ENCODE peak calls at places on chromosomes 7 and 10, in seven cellular contexts. W is PC-3, F is neural progenitor cell, L is hepatocyte, O is HCT116, S is MM.1S, N is GM23338. M is an unnamed sample.

GRCh38 chr7:22569586-22570321 is 69.8 kb upstream of the STEAP1B start:
- DNase-seq in W (peak), F (no peak), L (no peak), O (no peak), S (no peak), N (no peak), M (no peak)

GRCh38 chr10:103540722-103541121 is 47.2 kb downstream of the NEURL1 start:
- DNase-seq in W (no peak), F (no peak), L (no peak), O (no peak), S (no peak), N (no peak), M (no peak)

GRCh38 chr7:101085000-101085948 is at the start of gene TRIM56:
- DNase-seq in W (peak), F (peak), L (peak), O (peak), S (peak), N (peak), M (peak)

GRCh38 chr7:156907656-156908055 is 14.7 kb upstream of the LMBR1 start:
- DNase-seq in W (no peak), F (no peak), L (peak), O (no peak), S (no peak), N (no peak), M (peak)

GRCh38 chr7:150413640-150414081 is 34.5 kb downstream of the ZNF775 start:
- DNase-seq in W (no peak), F (no peak), L (no peak), O (no peak), S (no peak), N (no peak), M (no peak)

GRCh38 chr10:7432884-7433726 is 22.3 kb upstream of the SFMBT2 start:
- DNase-seq in W (no peak), F (peak), L (peak), O (no peak), S (no peak), N (peak), M (no peak)

GRCh38 chr7:115178831-115179230 is 256.9 kb downstream of the MDFIC start:
- DNase-seq in W (no peak), F (no peak), L (no peak), O (no peak), S (no peak), N (no peak), M (no peak)

GRCh38 chr10:113854757-113855626 is 531 bp downstream of the NHLRC2 start:
- DNase-seq in W (no peak), F (peak), L (peak), O (peak), S (peak), N (peak), M (peak)

GRCh38 chr10:121854809-121855445 is 72.9 kb downstream of the ATE1 start:
- DNase-seq in W (no peak), F (no peak), L (peak), O (no peak), S (no peak), N (peak), M (no peak)

GRCh38 chr7:131225619-131226101 is 102.0 kb upstream of the MKLN1 start:
- DNase-seq in W (no peak), F (no peak), L (peak), O (no peak), S (no peak), N (no peak), M (peak)

DNA sequence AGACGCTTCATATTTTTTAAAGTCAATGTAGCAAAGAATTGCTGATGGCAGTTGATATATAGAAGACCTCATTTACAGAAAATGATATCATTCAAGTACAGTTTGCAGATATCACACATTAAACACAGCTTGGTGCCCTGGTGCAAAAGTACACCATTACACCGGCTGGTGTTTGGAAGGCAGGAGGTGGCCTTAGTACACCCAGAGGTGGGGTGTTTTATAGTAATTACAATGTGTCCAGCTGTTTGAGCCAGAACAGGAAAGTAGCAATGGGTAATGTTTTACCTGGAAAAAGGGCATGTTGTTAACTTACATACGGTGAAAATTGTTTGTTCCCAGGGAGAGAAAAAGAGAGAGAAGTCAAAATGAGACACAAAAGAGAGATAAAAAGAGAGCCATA is 103.0 kb upstream of the YAE1 start:
- DNase-seq in W (no peak), F (no peak), L (no peak), O (no peak), S (no peak), N (no peak), M (no peak)
- TF ChIP-seq EZH2 in W (no peak), F (no peak), L (no peak), O (no peak), S (no peak), N (no peak), M (no peak)

DNA sequence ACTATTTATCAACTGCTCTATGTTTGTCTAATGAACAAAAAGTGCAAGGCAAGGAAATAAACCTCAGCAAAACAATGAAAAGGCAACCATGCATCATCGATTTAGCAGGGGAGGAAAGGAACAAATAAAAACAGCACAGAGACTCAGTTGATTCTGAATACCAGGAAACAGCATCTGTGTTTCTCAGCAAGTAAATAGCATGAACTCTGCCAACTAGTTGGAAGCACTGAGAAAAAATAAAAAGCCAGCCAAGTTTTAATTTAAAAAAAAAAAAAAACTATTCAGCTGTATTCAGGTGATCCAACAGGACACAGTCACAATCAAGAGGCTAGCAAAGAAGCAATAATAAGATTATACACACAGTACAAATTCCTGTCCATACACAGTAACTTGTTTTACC is 42.1 kb upstream of the PHYHIPL start:
- DNase-seq in W (no peak), F (no peak), L (no peak), O (no peak), S (no peak), N (no peak), M (no peak)
- TF ChIP-seq EZH2phosphoT487 in W (no peak), F (no peak), L (no peak), O (no peak), S (no peak), N (no peak), M (no peak)

GRCh38 chr10:132266594-132267161 is 41.1 kb downstream of the STK32C start:
- DNase-seq in W (no peak), F (no peak), L (no peak), O (no peak), S (no peak), N (no peak), M (no peak)

GRCh38 chr10:132264966-132265877 is 42.5 kb downstream of the STK32C start:
- DNase-seq in W (no peak), F (peak), L (peak), O (no peak), S (no peak), N (no peak), M (peak)

GRCh38 chr10:132264306-132264950 is 43.3 kb downstream of the STK32C start:
- DNase-seq in W (no peak), F (no peak), L (no peak), O (no peak), S (no peak), N (no peak), M (no peak)

GRCh38 chr10:132263866-132264265 is 43.9 kb downstream of the STK32C start:
- DNase-seq in W (no peak), F (no peak), L (no peak), O (no peak), S (no peak), N (no peak), M (no peak)

GRCh38 chr10:132265878-132266496 is 41.8 kb downstream of the STK32C start:
- DNase-seq in W (no peak), F (no peak), L (no peak), O (no peak), S (no peak), N (no peak), M (peak)
- TF ChIP-seq EZH2 in W (no peak), F (no peak), L (no peak), O (no peak), S (no peak), N (no peak), M (no peak)

GRCh38 chr10:129272859-129273258 is 194.2 kb upstream of the MGMT start:
- DNase-seq in W (no peak), F (no peak), L (no peak), O (no peak), S (no peak), N (no peak), M (no peak)

GRCh38 chr10:129275886-129276285 is 191.2 kb upstream of the MGMT start:
- DNase-seq in W (no peak), F (no peak), L (no peak), O (no peak), S (no peak), N (no peak), M (no peak)

GRCh38 chr10:129277080-129277479 is 190.0 kb upstream of the MGMT start:
- DNase-seq in W (no peak), F (no peak), L (no peak), O (no peak), S (no peak), N (no peak), M (no peak)

GRCh38 chr10:129277804-129278203 is 189.2 kb upstream of the MGMT start:
- DNase-seq in W (no peak), F (no peak), L (no peak), O (no peak), S (no peak), N (no peak), M (no peak)

GRCh38 chr10:129274928-129275474 is 192.0 kb upstream of the MGMT start:
- DNase-seq in W (no peak), F (peak), L (no peak), O (no peak), S (no peak), N (peak), M (no peak)
- TF ChIP-seq EZH2phosphoT487 in W (no peak), F (no peak), L (no peak), O (no peak), S (no peak), N (no peak), M (no peak)